ENCODE peak calls at places on chromosomes 4 and X, in six cellular contexts. One of them, this sample, is unnamed.
A peak's percentile ranks its signal among the peaks of the same experiment; 100 is the strongest.

GRCh38 chrX:132594129-132594528 is 105.3 kb upstream of the MBNL3 start:
- DNase-seq in mammary epithelial cell: peak; percentile 34
- DNase-seq in Panc1: no peak
- DNase-seq in tibial nerve: no peak
- DNase-seq in spleen: no peak
- DNase-seq in OCI-LY7: no peak
- DNase-seq in this sample: no peak

GRCh38 chr4:8477676-8478075 is 37.1 kb downstream of the TRMT44 start:
- DNase-seq in mammary epithelial cell: no peak
- DNase-seq in Panc1: no peak
- DNase-seq in tibial nerve: no peak
- DNase-seq in spleen: no peak
- DNase-seq in OCI-LY7: no peak
- DNase-seq in this sample: no peak

GRCh38 chrX:10597871-10598270 is 22.5 kb downstream of the MID1 start:
- DNase-seq in mammary epithelial cell: no peak
- DNase-seq in Panc1: no peak
- DNase-seq in tibial nerve: no peak
- DNase-seq in spleen: no peak
- DNase-seq in OCI-LY7: peak; percentile 23
- DNase-seq in this sample: no peak

GRCh38 chrX:14697453-14697852 is 168.1 kb downstream of the GLRA2 start:
- DNase-seq in mammary epithelial cell: peak; percentile 21
- DNase-seq in Panc1: no peak
- DNase-seq in tibial nerve: no peak
- DNase-seq in spleen: no peak
- DNase-seq in OCI-LY7: peak; percentile 19
- DNase-seq in this sample: peak; percentile 51

GRCh38 chr4:18675586-18675985 is 654.0 kb upstream of the LCORL start:
- DNase-seq in mammary epithelial cell: no peak
- DNase-seq in Panc1: no peak
- DNase-seq in tibial nerve: no peak
- DNase-seq in spleen: no peak
- DNase-seq in OCI-LY7: no peak
- DNase-seq in this sample: no peak

GRCh38 chr4:177479063-177479462 is 36.8 kb upstream of the AGA start:
- DNase-seq in mammary epithelial cell: no peak
- DNase-seq in Panc1: no peak
- DNase-seq in tibial nerve: no peak
- DNase-seq in spleen: no peak
- DNase-seq in OCI-LY7: no peak
- DNase-seq in this sample: no peak

GRCh38 chr4:114481856-114482255 is 116.8 kb upstream of the UGT8 start:
- DNase-seq in mammary epithelial cell: no peak
- DNase-seq in Panc1: no peak
- DNase-seq in tibial nerve: no peak
- DNase-seq in spleen: peak; percentile 66
- DNase-seq in OCI-LY7: no peak
- DNase-seq in this sample: no peak

GRCh38 chr4:126762651-126763247 is 870.0 kb upstream of the INTU start:
- DNase-seq in mammary epithelial cell: peak; percentile 48
- DNase-seq in Panc1: no peak
- DNase-seq in tibial nerve: no peak
- DNase-seq in spleen: no peak
- DNase-seq in OCI-LY7: no peak
- DNase-seq in this sample: no peak

GRCh38 chrX:146581981-146582712 is 227.4 kb upstream of the CXorf51B start:
- DNase-seq in mammary epithelial cell: no peak
- DNase-seq in Panc1: no peak
- DNase-seq in tibial nerve: no peak
- DNase-seq in spleen: no peak
- DNase-seq in OCI-LY7: no peak
- DNase-seq in this sample: no peak

GRCh38 chr4:2070421-2071251 is 11.5 kb downstream of the NAT8L start:
- DNase-seq in mammary epithelial cell: no peak
- DNase-seq in Panc1: no peak
- DNase-seq in tibial nerve: no peak
- DNase-seq in spleen: peak; percentile 48
- DNase-seq in OCI-LY7: no peak
- DNase-seq in this sample: no peak

GRCh38 chr4:10380695-10381094 is 76.5 kb downstream of the ZNF518B start:
- DNase-seq in mammary epithelial cell: peak; percentile 39
- DNase-seq in Panc1: no peak
- DNase-seq in tibial nerve: no peak
- DNase-seq in spleen: no peak
- DNase-seq in OCI-LY7: no peak
- DNase-seq in this sample: no peak

GRCh38 chrX:1483843-1484637 is 31.3 kb upstream of the ASMTL start:
- DNase-seq in mammary epithelial cell: no peak
- DNase-seq in Panc1: no peak
- DNase-seq in tibial nerve: no peak
- DNase-seq in spleen: peak; percentile 63
- DNase-seq in OCI-LY7: peak; percentile 76
- DNase-seq in this sample: no peak

GRCh38 chr4:30443289-30443688 is 276.9 kb upstream of the PCDH7 start:
- DNase-seq in mammary epithelial cell: no peak
- DNase-seq in Panc1: no peak
- DNase-seq in tibial nerve: no peak
- DNase-seq in spleen: no peak
- DNase-seq in OCI-LY7: no peak
- DNase-seq in this sample: no peak

GRCh38 chr4:152255437-152255836 is 280.5 kb downstream of the FBXW7 start:
- DNase-seq in mammary epithelial cell: no peak
- DNase-seq in Panc1: no peak
- DNase-seq in tibial nerve: no peak
- DNase-seq in spleen: no peak
- DNase-seq in OCI-LY7: no peak
- DNase-seq in this sample: no peak

GRCh38 chr4:81052119-81053068 is 21.9 kb downstream of the BMP3 start:
- DNase-seq in mammary epithelial cell: peak; percentile 26
- DNase-seq in Panc1: no peak
- DNase-seq in tibial nerve: peak; percentile 48
- DNase-seq in spleen: no peak
- DNase-seq in OCI-LY7: peak; percentile 99
- DNase-seq in this sample: peak; percentile 58

GRCh38 chr4:169210516-169211108 is 60.1 kb downstream of the SH3RF1 start:
- DNase-seq in mammary epithelial cell: no peak
- DNase-seq in Panc1: no peak
- DNase-seq in tibial nerve: no peak
- DNase-seq in spleen: no peak
- DNase-seq in OCI-LY7: no peak
- DNase-seq in this sample: no peak

GRCh38 chr4:41446391-41446790 is 91.6 kb upstream of the LIMCH1 start:
- DNase-seq in mammary epithelial cell: no peak
- DNase-seq in Panc1: no peak
- DNase-seq in tibial nerve: no peak
- DNase-seq in spleen: no peak
- DNase-seq in OCI-LY7: no peak
- DNase-seq in this sample: no peak

GRCh38 chr4:7434766-7435150 is at the start of gene PSAPL1:
- DNase-seq in mammary epithelial cell: peak; percentile 60
- DNase-seq in Panc1: no peak
- DNase-seq in tibial nerve: no peak
- DNase-seq in spleen: no peak
- DNase-seq in OCI-LY7: no peak
- DNase-seq in this sample: peak; percentile 79

GRCh38 chr4:66639361-66639760 is 905.9 kb downstream of the CENPC start:
- DNase-seq in mammary epithelial cell: no peak
- DNase-seq in Panc1: no peak
- DNase-seq in tibial nerve: no peak
- DNase-seq in spleen: no peak
- DNase-seq in OCI-LY7: no peak
- DNase-seq in this sample: no peak

GRCh38 chr4:143343276-143343831 is 6.7 kb downstream of the GAB1 start:
- DNase-seq in mammary epithelial cell: no peak
- DNase-seq in Panc1: no peak
- DNase-seq in tibial nerve: no peak
- DNase-seq in spleen: no peak
- DNase-seq in OCI-LY7: no peak
- DNase-seq in this sample: no peak

GRCh38 chrX:31397119-31397518 is 325.3 kb upstream of the FTHL17 start:
- DNase-seq in mammary epithelial cell: peak; percentile 29
- DNase-seq in Panc1: no peak
- DNase-seq in tibial nerve: no peak
- DNase-seq in spleen: no peak
- DNase-seq in OCI-LY7: no peak
- DNase-seq in this sample: no peak

GRCh38 chr4:169791527-169792156 is 33.9 kb upstream of the HPF1 start:
- DNase-seq in mammary epithelial cell: peak; percentile 65
- DNase-seq in Panc1: peak; percentile 24
- DNase-seq in tibial nerve: peak; percentile 15
- DNase-seq in spleen: peak; percentile 77
- DNase-seq in OCI-LY7: no peak
- DNase-seq in this sample: peak; percentile 60

GRCh38 chr4:109559625-109559982 is 442 bp upstream of the MCUB start:
- DNase-seq in mammary epithelial cell: no peak
- DNase-seq in Panc1: no peak
- DNase-seq in tibial nerve: no peak
- DNase-seq in spleen: peak; percentile 87
- DNase-seq in OCI-LY7: peak; percentile 33
- DNase-seq in this sample: no peak

GRCh38 chr4:184850431-184851199 is 24.8 kb upstream of the ACSL1 start:
- DNase-seq in mammary epithelial cell: no peak
- DNase-seq in Panc1: no peak
- DNase-seq in tibial nerve: no peak
- DNase-seq in spleen: peak; percentile 79
- DNase-seq in OCI-LY7: peak; percentile 3
- DNase-seq in this sample: no peak

GRCh38 chr4:164768516-164768915 is 14.6 kb downstream of the SMIM31 start:
- DNase-seq in mammary epithelial cell: no peak
- DNase-seq in Panc1: no peak
- DNase-seq in tibial nerve: no peak
- DNase-seq in spleen: no peak
- DNase-seq in OCI-LY7: peak; percentile 7
- DNase-seq in this sample: no peak
- TF ChIP-seq CTCF in mammary epithelial cell: peak; percentile 43
- TF ChIP-seq CTCF in Panc1: peak; percentile 57
- TF ChIP-seq CTCF in tibial nerve: no peak
- TF ChIP-seq CTCF in spleen: no peak
- TF ChIP-seq CTCF in OCI-LY7: peak; percentile 75
- TF ChIP-seq CTCF in this sample: peak; percentile 19

GRCh38 chr4:119264743-119265142 is 52.2 kb downstream of the USP53 start:
- DNase-seq in mammary epithelial cell: no peak
- DNase-seq in Panc1: no peak
- DNase-seq in tibial nerve: no peak
- DNase-seq in spleen: no peak
- DNase-seq in OCI-LY7: no peak
- DNase-seq in this sample: no peak

GRCh38 chr4:119266153-119266552 is 53.6 kb downstream of the USP53 start:
- DNase-seq in mammary epithelial cell: no peak
- DNase-seq in Panc1: no peak
- DNase-seq in tibial nerve: no peak
- DNase-seq in spleen: no peak
- DNase-seq in OCI-LY7: no peak
- DNase-seq in this sample: no peak

GRCh38 chr4:119271361-119272085 is 50.4 kb downstream of the FABP2 start:
- DNase-seq in mammary epithelial cell: no peak
- DNase-seq in Panc1: no peak
- DNase-seq in tibial nerve: no peak
- DNase-seq in spleen: no peak
- DNase-seq in OCI-LY7: no peak
- DNase-seq in this sample: no peak

GRCh38 chr4:119268466-119268865 is 53.5 kb downstream of the FABP2 start:
- DNase-seq in mammary epithelial cell: peak; percentile 27
- DNase-seq in Panc1: no peak
- DNase-seq in tibial nerve: no peak
- DNase-seq in spleen: no peak
- DNase-seq in OCI-LY7: no peak
- DNase-seq in this sample: no peak
- H3K36me3 ChIP-seq in mammary epithelial cell: peaks cover 27% of the 10 kb centered on the region
- H3K36me3 ChIP-seq in Panc1: no peaks in the 10 kb centered on the region
- H3K36me3 ChIP-seq in tibial nerve: no peaks in the 10 kb centered on the region
- H3K36me3 ChIP-seq in spleen: no peaks in the 10 kb centered on the region
- H3K36me3 ChIP-seq in OCI-LY7: peaks cover 10% of the 10 kb centered on the region
- H3K36me3 ChIP-seq in this sample: no peaks in the 10 kb centered on the region

GRCh38 chr4:14180983-14181601 is 553.6 kb upstream of the BOD1L1 start:
- DNase-seq in mammary epithelial cell: no peak
- DNase-seq in Panc1: peak; percentile 35
- DNase-seq in tibial nerve: no peak
- DNase-seq in spleen: no peak
- DNase-seq in OCI-LY7: no peak
- DNase-seq in this sample: peak; percentile 53
- H3K4me1 ChIP-seq in mammary epithelial cell: peaks cover 17% of the 10 kb centered on the region
- H3K4me1 ChIP-seq in Panc1: no peaks in the 10 kb centered on the region
- H3K4me1 ChIP-seq in tibial nerve: no peaks in the 10 kb centered on the region
- H3K4me1 ChIP-seq in spleen: peaks cover 3% of the 10 kb centered on the region
- H3K4me1 ChIP-seq in OCI-LY7: peaks cover 19% of the 10 kb centered on the region
- H3K4me1 ChIP-seq in this sample: peaks cover 46% of the 10 kb centered on the region

GRCh38 chrX:53445977-53446376 is 11.8 kb upstream of the HSD17B10 start:
- DNase-seq in mammary epithelial cell: peak; percentile 44
- DNase-seq in Panc1: no peak
- DNase-seq in tibial nerve: no peak
- DNase-seq in spleen: no peak
- DNase-seq in OCI-LY7: no peak
- DNase-seq in this sample: peak; percentile 47
- TF ChIP-seq CTCF in mammary epithelial cell: peak; percentile 64
- TF ChIP-seq CTCF in Panc1: peak; percentile 81
- TF ChIP-seq CTCF in tibial nerve: peak; percentile 24
- TF ChIP-seq CTCF in spleen: peak; percentile 59
- TF ChIP-seq CTCF in OCI-LY7: peak; percentile 14
- TF ChIP-seq CTCF in this sample: peak; percentile 55

DNA sequence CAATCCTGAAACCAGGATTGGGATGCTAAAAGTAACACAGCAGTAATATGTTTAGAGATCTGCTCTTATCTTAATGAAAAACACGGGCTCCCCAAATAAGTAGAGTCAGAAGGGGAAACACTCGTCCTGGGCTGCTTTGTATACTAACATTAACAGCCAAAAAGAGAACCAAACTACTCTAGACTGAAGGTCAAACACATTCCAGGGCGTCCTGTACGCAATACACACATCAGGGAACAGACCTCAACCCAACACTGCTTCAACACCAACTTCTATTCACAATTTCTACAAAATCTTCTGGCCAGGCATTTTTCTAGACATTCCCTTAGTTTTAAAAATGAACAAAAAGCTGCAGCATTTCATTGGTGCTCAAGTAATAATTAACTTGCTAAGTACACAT is 21.4 kb downstream of the FAT1 start:
- DNase-seq in mammary epithelial cell: no peak
- DNase-seq in Panc1: no peak
- DNase-seq in tibial nerve: no peak
- DNase-seq in spleen: no peak
- DNase-seq in OCI-LY7: no peak
- DNase-seq in this sample: no peak
- H3K36me3 ChIP-seq in mammary epithelial cell: peaks cover 44% of the 10 kb centered on the region
- H3K36me3 ChIP-seq in Panc1: peaks cover 5% of the 10 kb centered on the region
- H3K36me3 ChIP-seq in tibial nerve: no peaks in the 10 kb centered on the region
- H3K36me3 ChIP-seq in spleen: no peaks in the 10 kb centered on the region
- H3K36me3 ChIP-seq in OCI-LY7: no peaks in the 10 kb centered on the region
- H3K36me3 ChIP-seq in this sample: no peaks in the 10 kb centered on the region

This sample was measured in Caco-2.